ENCODE peak calls at places on chromosomes 12 and 14, in four cellular contexts. P is H9, A is IMR-90, I is mesendoderm. C is an unnamed sample.
A peak's percentile ranks its signal among the peaks of the same experiment; 100 is the strongest.

GRCh38 chr12:132506730-132507538 is 17.0 kb downstream of the FBRSL1 start:
- DNase-seq in P (peak; percentile 76), I (peak; percentile 31), A (peak; percentile 77), C (no peak)

GRCh38 chr12:27781680-27782079 is 1.6 kb upstream of the MANSC4 start:
- DNase-seq in P (no peak), I (peak; percentile 69), A (peak; percentile 67), C (no peak)

GRCh38 chr12:133165776-133166175 is 15.5 kb upstream of the ZNF268 start:
- DNase-seq in I (no peak), P (no peak), A (no peak), C (no peak)

GRCh38 chr12:53223391-53224267 is 8.4 kb downstream of the RARG start:
- DNase-seq in I (peak; percentile 75), P (peak; percentile 56), A (peak; percentile 60), C (no peak)

GRCh38 chr14:22841311-22841710 is 4.9 kb downstream of the MMP14 start:
- DNase-seq in I (no peak), P (no peak), A (no peak), C (no peak)

GRCh38 chr12:100365411-100365810 is 8.5 kb downstream of the SLC17A8 start:
- DNase-seq in A (no peak), I (no peak), P (no peak), C (no peak)

GRCh38 chr12:128763395-128763794 is 60.4 kb downstream of the SLC15A4 start:
- DNase-seq in A (no peak), P (no peak), I (no peak), C (no peak)

GRCh38 chr12:90253674-90254181 is 545.1 kb upstream of the ATP2B1 start:
- DNase-seq in P (peak; percentile 43), I (peak; percentile 61), A (peak; percentile 92), C (peak; percentile 85)

GRCh38 chr12:57618966-57619433 is 7.8 kb downstream of the ARHGEF25 start:
- DNase-seq in P (no peak), I (no peak), A (no peak), C (no peak)

GRCh38 chr12:127720334-127720733 is 546.6 kb upstream of the TMEM132C start:
- DNase-seq in I (no peak), P (no peak), A (no peak), C (no peak)

GRCh38 chr14:103594265-103594664 is 31.5 kb downstream of the COA8 start:
- DNase-seq in A (peak; percentile 74), I (peak; percentile 39), P (peak; percentile 48), C (peak; percentile 87)

GRCh38 chr14:74504874-74505617 is 11.5 kb downstream of the ISCA2 start:
- DNase-seq in I (no peak), A (no peak), P (no peak), C (no peak)

GRCh38 chr12:107474639-107475539 is 210.7 kb upstream of the PWP1 start:
- DNase-seq in A (peak; percentile 15), I (no peak), P (no peak), C (no peak)

GRCh38 chr12:68972570-68972969 is 39.6 kb upstream of the CPM start:
- DNase-seq in P (no peak), I (no peak), A (no peak), C (no peak)

GRCh38 chr12:6899837-6900519 is 4.6 kb upstream of the LRRC23 start:
- DNase-seq in A (peak; percentile 38), I (peak; percentile 78), P (peak; percentile 63), C (no peak)

GRCh38 chr12:53501615-53502181 is 615 bp downstream of the TARBP2 start:
- DNase-seq in I (no peak), A (no peak), P (no peak), C (no peak)

GRCh38 chr12:15037091-15037723 is 64.4 kb downstream of the PDE6H start:
- DNase-seq in A (no peak), I (peak; percentile 7), P (no peak), C (peak; percentile 30)

GRCh38 chr12:116624516-116624915 is 65.3 kb downstream of the MAP1LC3B2 start:
- DNase-seq in I (no peak), P (no peak), A (no peak), C (no peak)

GRCh38 chr12:25557830-25558436 is 4.8 kb upstream of the LMNTD1 start:
- DNase-seq in A (peak; percentile 43), P (no peak), I (peak; percentile 54), C (peak; percentile 22)

GRCh38 chr14:69663322-69663686 is 51.9 kb downstream of the SUSD6 start:
- DNase-seq in P (no peak), A (no peak), I (no peak), C (no peak)

GRCh38 chr14:64465856-64466554 is 706 bp downstream of the AKAP5 start:
- DNase-seq in I (peak; percentile 92), A (peak; percentile 61), P (peak; percentile 60), C (peak; percentile 52)

GRCh38 chr14:73591690-73592448 is at the start of gene ACOT4:
- DNase-seq in P (peak; percentile 59), I (peak; percentile 27), A (peak; percentile 20), C (peak; percentile 42)

GRCh38 chr12:99009654-99010296 is 364.7 kb downstream of the APAF1 start:
- DNase-seq in A (no peak), I (no peak), P (no peak), C (no peak)

GRCh38 chr12:121538699-121539061 is 42.1 kb downstream of the KDM2B start:
- DNase-seq in P (peak; percentile 89), I (peak; percentile 78), A (peak; percentile 29), C (peak; percentile 16)

GRCh38 chr14:80549141-80549540 is 337.8 kb upstream of the DIO2 start:
- DNase-seq in P (no peak), I (no peak), A (no peak), C (no peak)

GRCh38 chr12:60684988-60685655 is 1089.3 kb downstream of the SLC16A7 start:
- DNase-seq in A (no peak), I (peak; percentile 49), P (no peak), C (peak; percentile 93)

GRCh38 chr12:123990512-123990911 is 17.5 kb downstream of the ZNF664 start:
- DNase-seq in P (no peak), A (peak; percentile 46), I (peak; percentile 59), C (no peak)

GRCh38 chr12:113464852-113465719 is 6.6 kb downstream of the LHX5 start:
- DNase-seq in P (peak; percentile 53), A (no peak), I (no peak), C (no peak)

GRCh38 chr14:54398028-54398368 is 1.2 kb downstream of the CDKN3 start:
- DNase-seq in A (no peak), P (no peak), I (no peak), C (no peak)

GRCh38 chr14:38527502-38527878 is 271.6 kb upstream of the CLEC14A start:
- DNase-seq in A (no peak), P (no peak), I (no peak), C (no peak)

GRCh38 chr12:52419656-52420055 is 13.5 kb upstream of the KRT82 start:
- DNase-seq in I (no peak), A (no peak), P (no peak), C (peak; percentile 29)

GRCh38 chr14:89721330-89721729 is 233.2 kb downstream of the EFCAB11 start:
- DNase-seq in P (no peak), I (no peak), A (no peak), C (no peak)

GRCh38 chr14:71423481-71423880 is 508.7 kb upstream of the RGS6 start:
- DNase-seq in P (no peak), A (no peak), I (no peak), C (no peak)

GRCh38 chr14:77315115-77315944 is 5.4 kb downstream of the POMT2 start:
- DNase-seq in A (no peak), I (no peak), P (no peak), C (no peak)

GRCh38 chr14:60315181-60315580 is 66.2 kb downstream of the PPM1A start:
- DNase-seq in A (no peak), P (no peak), I (peak; percentile 54), C (peak; percentile 60)

DNA sequence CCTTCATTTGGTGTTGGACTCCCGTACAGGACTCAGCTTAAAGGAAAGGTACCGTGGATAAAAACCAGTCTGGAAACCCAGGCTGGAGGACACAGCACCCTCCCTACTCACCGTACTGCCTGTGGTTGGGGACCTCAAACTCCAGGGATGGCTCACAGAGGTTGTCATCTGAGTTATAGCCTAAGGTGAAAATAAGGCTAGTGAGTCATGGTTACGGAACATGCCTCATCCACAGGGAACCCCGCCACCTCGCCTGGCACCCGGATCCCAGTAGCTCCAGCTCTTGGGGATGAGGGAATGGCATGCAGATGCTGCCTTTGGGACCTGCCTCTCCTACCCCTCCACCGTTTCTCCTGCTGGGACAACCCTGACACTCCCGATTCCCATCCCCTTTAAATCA is 36.8 kb upstream of the GPR68 start:
- DNase-seq in P (no peak), I (no peak), A (peak; percentile 15), C (peak; percentile 14)
- H3K4me1 ChIP-seq in P (no peaks in the 10 kb centered on the region), I (no peaks in the 10 kb centered on the region), A (peaks cover 2% of the 10 kb centered on the region), C (peaks cover 27% of the 10 kb centered on the region)

GRCh38 chr14:59306775-59307174 is 118.3 kb downstream of the DAAM1 start:
- DNase-seq in I (peak; percentile 32), P (no peak), A (peak; percentile 73), C (peak; percentile 28)
- H3K27ac ChIP-seq in I (no peak overlapping the region), P (no peak overlapping the region), A (peak overlapping the region; percentile 48), C (peak overlapping the region; percentile 67)

GRCh38 chr14:100858838-100859220 is 32.9 kb downstream of the MEG3 start:
- DNase-seq in P (no peak), A (no peak), I (no peak), C (no peak)
- H3K4ac ChIP-seq in P (no peak overlapping the region), A (no peak overlapping the region), I (no peak overlapping the region), C (no peak overlapping the region)

DNA sequence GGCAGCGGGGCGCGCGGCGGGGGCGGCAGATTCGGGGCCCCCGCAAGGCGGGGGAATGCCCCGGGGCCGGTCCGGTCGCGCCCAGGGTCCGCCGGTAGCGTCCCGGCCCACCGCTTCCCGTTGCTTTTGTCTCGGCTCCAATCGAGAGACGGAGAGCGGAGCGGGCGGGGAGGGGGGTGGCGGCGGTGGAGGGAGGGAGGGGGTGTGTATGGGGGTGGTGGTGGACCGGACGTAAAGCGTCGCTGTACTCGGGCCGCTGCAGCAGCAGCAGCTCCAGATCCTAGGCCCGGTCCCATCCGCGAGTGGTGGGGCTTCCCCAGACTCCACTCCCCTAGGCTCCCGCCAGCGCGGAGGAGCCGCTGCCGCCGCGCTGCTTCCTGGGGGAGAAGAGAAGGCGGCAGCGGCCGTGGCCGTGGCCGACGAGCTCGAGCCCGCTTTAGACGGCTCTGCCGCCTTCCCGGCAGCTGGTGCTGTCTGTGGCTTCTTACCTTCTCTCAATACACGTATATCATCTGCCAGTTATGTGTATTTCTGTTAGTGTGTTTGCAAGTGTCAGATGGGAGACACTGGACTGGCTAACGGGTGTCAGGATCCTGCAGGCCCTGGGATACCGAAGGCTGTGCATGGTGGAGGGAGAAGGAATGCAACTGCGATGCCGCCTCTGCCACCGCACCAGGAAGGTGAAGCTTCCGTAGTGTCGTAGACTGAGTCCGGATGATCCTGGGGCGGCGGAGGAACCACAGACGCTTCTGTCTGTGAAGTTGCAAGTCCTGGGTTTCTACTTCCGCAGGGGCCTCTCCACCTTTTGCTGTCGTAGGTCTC is 488 bp downstream of the CNOT2 start:
- DNase-seq in P (peak; percentile 80), I (peak; percentile 85), A (peak; percentile 61), C (peak; percentile 50)
- H3K4me1 ChIP-seq in P (no peaks in the 10 kb centered on the region), I (peaks cover 2% of the 10 kb centered on the region), A (peaks cover 2% of the 10 kb centered on the region), C (no peaks in the 10 kb centered on the region)